ENCODE peak calls at places on chromosomes 16 and 17, in eight cellular contexts. One of them, this sample, is unnamed.
A peak's percentile ranks its signal among the peaks of the same experiment; 100 is the strongest.

GRCh38 chr16:23355106-23355670 is 53.1 kb downstream of the SCNN1B start:
- DNase-seq in cardiac muscle cell: no peak
- DNase-seq in stomach: no peak
- DNase-seq in transverse colon: no peak
- DNase-seq in psoas muscle: no peak
- DNase-seq in testis: no peak
- DNase-seq in DND-41: no peak
- DNase-seq in uterus: no peak
- DNase-seq in this sample: no peak

GRCh38 chr16:27475561-27475960 is 73.6 kb downstream of the IL21R start:
- DNase-seq in psoas muscle: no peak
- DNase-seq in uterus: no peak
- DNase-seq in testis: no peak
- DNase-seq in stomach: no peak
- DNase-seq in cardiac muscle cell: no peak
- DNase-seq in transverse colon: no peak
- DNase-seq in DND-41: no peak
- DNase-seq in this sample: no peak

GRCh38 chr16:15874745-15875314 is 13.6 kb downstream of the CEP20 start:
- DNase-seq in cardiac muscle cell: peak; percentile 68
- DNase-seq in DND-41: peak; percentile 16
- DNase-seq in stomach: peak; percentile 59
- DNase-seq in psoas muscle: peak; percentile 32
- DNase-seq in transverse colon: peak; percentile 53
- DNase-seq in uterus: peak; percentile 37
- DNase-seq in testis: peak; percentile 80
- DNase-seq in this sample: no peak

GRCh38 chr17:77795685-77796084 is 162.8 kb upstream of the TNRC6C start:
- DNase-seq in stomach: no peak
- DNase-seq in DND-41: no peak
- DNase-seq in psoas muscle: no peak
- DNase-seq in uterus: no peak
- DNase-seq in cardiac muscle cell: no peak
- DNase-seq in testis: no peak
- DNase-seq in transverse colon: no peak
- DNase-seq in this sample: no peak

GRCh38 chr17:71885662-71886061 is 235.2 kb upstream of the SOX9 start:
- DNase-seq in DND-41: no peak
- DNase-seq in stomach: no peak
- DNase-seq in psoas muscle: no peak
- DNase-seq in transverse colon: no peak
- DNase-seq in testis: no peak
- DNase-seq in cardiac muscle cell: no peak
- DNase-seq in uterus: no peak
- DNase-seq in this sample: no peak

GRCh38 chr17:57916925-57917858 is 38.0 kb downstream of the CUEDC1 start:
- DNase-seq in testis: no peak
- DNase-seq in stomach: no peak
- DNase-seq in uterus: no peak
- DNase-seq in cardiac muscle cell: peak; percentile 40
- DNase-seq in transverse colon: no peak
- DNase-seq in psoas muscle: no peak
- DNase-seq in DND-41: no peak
- DNase-seq in this sample: no peak

GRCh38 chr17:4230142-4230541 is 33.6 kb downstream of the ANKFY1 start:
- DNase-seq in psoas muscle: no peak
- DNase-seq in testis: peak; percentile 54
- DNase-seq in DND-41: no peak
- DNase-seq in transverse colon: peak; percentile 34
- DNase-seq in uterus: peak; percentile 66
- DNase-seq in stomach: no peak
- DNase-seq in cardiac muscle cell: peak; percentile 83
- DNase-seq in this sample: peak; percentile 18

GRCh38 chr17:79931517-79932309 is 92.5 kb upstream of the CBX4 start:
- DNase-seq in DND-41: no peak
- DNase-seq in transverse colon: peak; percentile 70
- DNase-seq in uterus: no peak
- DNase-seq in cardiac muscle cell: no peak
- DNase-seq in testis: no peak
- DNase-seq in psoas muscle: no peak
- DNase-seq in stomach: no peak
- DNase-seq in this sample: no peak

GRCh38 chr17:15456486-15456885 is 10.9 kb downstream of the CDRT4 start:
- DNase-seq in testis: peak; percentile 20
- DNase-seq in psoas muscle: peak; percentile 82
- DNase-seq in stomach: no peak
- DNase-seq in DND-41: no peak
- DNase-seq in cardiac muscle cell: no peak
- DNase-seq in uterus: no peak
- DNase-seq in transverse colon: no peak
- DNase-seq in this sample: no peak

GRCh38 chr16:11556945-11557720 is 29.6 kb downstream of the LITAF start:
- DNase-seq in transverse colon: no peak
- DNase-seq in testis: no peak
- DNase-seq in DND-41: no peak
- DNase-seq in psoas muscle: no peak
- DNase-seq in cardiac muscle cell: no peak
- DNase-seq in uterus: no peak
- DNase-seq in stomach: no peak
- DNase-seq in this sample: no peak

GRCh38 chr17:43416998-43417891 is 18.5 kb downstream of the ARL4D start:
- DNase-seq in uterus: peak; percentile 84
- DNase-seq in stomach: peak; percentile 40
- DNase-seq in transverse colon: peak; percentile 76
- DNase-seq in cardiac muscle cell: peak; percentile 26
- DNase-seq in DND-41: no peak
- DNase-seq in testis: peak; percentile 87
- DNase-seq in psoas muscle: peak; percentile 74
- DNase-seq in this sample: no peak

DNA sequence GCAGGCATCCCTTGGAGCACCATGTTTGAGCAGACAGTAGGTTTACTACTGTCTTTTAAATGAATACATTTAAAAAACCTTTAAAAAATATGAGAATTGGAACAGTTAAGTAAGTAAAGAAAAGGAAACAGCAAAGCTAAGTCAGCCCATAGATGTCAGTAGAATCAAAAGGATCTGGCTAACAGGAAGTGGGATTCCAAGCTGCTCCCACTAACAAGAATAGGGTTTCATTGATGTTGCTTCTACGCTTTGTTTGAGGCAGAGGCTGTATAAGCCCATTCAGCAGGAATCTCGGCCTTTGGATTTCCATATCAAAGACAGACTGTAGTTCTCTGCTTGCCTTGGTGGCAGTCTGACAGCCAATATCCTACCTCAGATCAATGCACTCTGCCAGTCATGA is 122.9 kb upstream of the ELAC2 start:
- DNase-seq in transverse colon: no peak
- DNase-seq in stomach: no peak
- DNase-seq in testis: no peak
- DNase-seq in uterus: no peak
- DNase-seq in cardiac muscle cell: no peak
- DNase-seq in DND-41: no peak
- DNase-seq in psoas muscle: no peak
- DNase-seq in this sample: no peak
- TF ChIP-seq CTCF in transverse colon: no peak
- TF ChIP-seq CTCF in stomach: no peak
- TF ChIP-seq CTCF in testis: no peak
- TF ChIP-seq CTCF in uterus: no peak
- TF ChIP-seq CTCF in cardiac muscle cell: no peak
- TF ChIP-seq CTCF in DND-41: peak; percentile 17
- TF ChIP-seq CTCF in psoas muscle: no peak
- TF ChIP-seq CTCF in this sample: no peak

DNA sequence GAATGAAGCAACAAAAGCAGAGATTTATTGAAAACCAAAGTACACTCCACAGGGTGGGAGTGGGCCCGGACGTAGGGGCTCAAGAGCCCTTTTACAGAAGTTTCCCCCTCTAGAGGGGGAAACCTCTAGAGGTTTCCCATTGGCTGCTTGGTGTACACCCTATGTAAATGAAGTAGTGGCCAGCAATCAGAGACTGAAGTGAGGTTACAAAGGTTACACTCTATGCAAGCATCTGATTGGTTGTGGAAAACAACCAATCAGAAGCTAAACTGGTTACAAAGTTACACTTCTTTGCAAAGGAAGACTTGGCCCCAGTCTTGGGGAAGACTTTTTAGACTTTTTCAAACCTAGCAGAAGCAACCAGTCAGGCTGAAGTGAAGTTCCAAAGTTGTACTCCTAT is 27.1 kb downstream of the CRAMP1 start:
- DNase-seq in stomach: no peak
- DNase-seq in transverse colon: no peak
- DNase-seq in cardiac muscle cell: no peak
- DNase-seq in psoas muscle: no peak
- DNase-seq in testis: no peak
- DNase-seq in DND-41: no peak
- DNase-seq in uterus: no peak
- DNase-seq in this sample: no peak
- H3K36me3 ChIP-seq in stomach: peaks cover 68% of the 10 kb centered on the region
- H3K36me3 ChIP-seq in transverse colon: no peaks in the 10 kb centered on the region
- H3K36me3 ChIP-seq in cardiac muscle cell: peaks cover 38% of the 10 kb centered on the region
- H3K36me3 ChIP-seq in psoas muscle: peaks cover 60% of the 10 kb centered on the region
- H3K36me3 ChIP-seq in testis: no peaks in the 10 kb centered on the region
- H3K36me3 ChIP-seq in DND-41: peaks cover 90% of the 10 kb centered on the region
- H3K36me3 ChIP-seq in uterus: no peaks in the 10 kb centered on the region
- H3K36me3 ChIP-seq in this sample: peaks cover 55% of the 10 kb centered on the region

GRCh38 chr17:55737976-55738501 is 12.8 kb upstream of the PCTP start:
- DNase-seq in stomach: no peak
- DNase-seq in uterus: no peak
- DNase-seq in testis: no peak
- DNase-seq in transverse colon: no peak
- DNase-seq in psoas muscle: no peak
- DNase-seq in cardiac muscle cell: no peak
- DNase-seq in DND-41: no peak
- DNase-seq in this sample: no peak

GRCh38 chr17:55742272-55743102 is 8.4 kb upstream of the PCTP start:
- DNase-seq in transverse colon: no peak
- DNase-seq in psoas muscle: no peak
- DNase-seq in cardiac muscle cell: no peak
- DNase-seq in DND-41: no peak
- DNase-seq in uterus: no peak
- DNase-seq in testis: no peak
- DNase-seq in stomach: no peak
- DNase-seq in this sample: no peak

GRCh38 chr17:55741353-55741700 is 9.5 kb upstream of the PCTP start:
- DNase-seq in transverse colon: no peak
- DNase-seq in DND-41: no peak
- DNase-seq in testis: no peak
- DNase-seq in stomach: no peak
- DNase-seq in cardiac muscle cell: no peak
- DNase-seq in uterus: no peak
- DNase-seq in psoas muscle: no peak
- DNase-seq in this sample: no peak

GRCh38 chr17:55743103-55743679 is 7.7 kb upstream of the PCTP start:
- DNase-seq in cardiac muscle cell: no peak
- DNase-seq in psoas muscle: no peak
- DNase-seq in stomach: peak; percentile 46
- DNase-seq in transverse colon: peak; percentile 57
- DNase-seq in uterus: no peak
- DNase-seq in testis: no peak
- DNase-seq in DND-41: no peak
- DNase-seq in this sample: no peak

GRCh38 chr17:55740515-55741352 is 10.1 kb upstream of the PCTP start:
- DNase-seq in psoas muscle: no peak
- DNase-seq in uterus: no peak
- DNase-seq in stomach: no peak
- DNase-seq in cardiac muscle cell: no peak
- DNase-seq in transverse colon: no peak
- DNase-seq in testis: no peak
- DNase-seq in DND-41: no peak
- DNase-seq in this sample: no peak
- H3K27ac ChIP-seq in psoas muscle: peak overlapping the region; percentile 77
- H3K27ac ChIP-seq in uterus: no peak overlapping the region
- H3K27ac ChIP-seq in stomach: no peak overlapping the region
- H3K27ac ChIP-seq in cardiac muscle cell: no peak overlapping the region
- H3K27ac ChIP-seq in transverse colon: no peak overlapping the region
- H3K27ac ChIP-seq in testis: no peak overlapping the region
- H3K27ac ChIP-seq in DND-41: no peak overlapping the region
- H3K27ac ChIP-seq in this sample: no peak overlapping the region

GRCh38 chr17:42210046-42210445 is 15.8 kb upstream of the GHDC start:
- DNase-seq in uterus: no peak
- DNase-seq in transverse colon: no peak
- DNase-seq in stomach: no peak
- DNase-seq in psoas muscle: no peak
- DNase-seq in testis: no peak
- DNase-seq in cardiac muscle cell: no peak
- DNase-seq in DND-41: no peak
- DNase-seq in this sample: no peak
- TF ChIP-seq CTCF in uterus: no peak
- TF ChIP-seq CTCF in transverse colon: no peak
- TF ChIP-seq CTCF in stomach: no peak
- TF ChIP-seq CTCF in psoas muscle: no peak
- TF ChIP-seq CTCF in testis: no peak
- TF ChIP-seq CTCF in cardiac muscle cell: no peak
- TF ChIP-seq CTCF in DND-41: no peak
- TF ChIP-seq CTCF in this sample: no peak

DNA sequence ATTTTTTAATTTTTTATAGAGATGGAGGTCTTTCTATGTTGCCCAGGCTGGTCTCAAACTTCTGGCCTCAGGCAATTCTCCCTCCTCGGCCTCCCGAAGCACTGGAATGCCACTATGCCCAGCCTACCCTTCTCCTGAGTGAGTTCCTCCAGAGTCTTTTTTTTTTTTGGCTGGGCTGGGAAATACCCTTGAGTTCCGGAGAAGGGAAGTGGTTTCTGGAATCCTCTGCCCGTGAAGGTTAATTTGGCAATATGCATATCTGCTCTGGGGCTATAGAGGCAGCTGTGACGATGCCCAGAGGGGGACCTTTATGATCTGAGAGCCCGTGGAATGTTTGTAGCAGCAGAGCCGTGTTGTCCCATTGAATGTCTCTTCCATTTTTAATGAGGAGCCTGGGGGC is 217.5 kb downstream of the RBFOX1 start:
- DNase-seq in DND-41: no peak
- DNase-seq in transverse colon: no peak
- DNase-seq in testis: no peak
- DNase-seq in stomach: no peak
- DNase-seq in psoas muscle: no peak
- DNase-seq in cardiac muscle cell: no peak
- DNase-seq in uterus: no peak
- DNase-seq in this sample: no peak
- H3K36me3 ChIP-seq in DND-41: no peaks in the 10 kb centered on the region
- H3K36me3 ChIP-seq in transverse colon: no peaks in the 10 kb centered on the region
- H3K36me3 ChIP-seq in testis: no peaks in the 10 kb centered on the region
- H3K36me3 ChIP-seq in stomach: no peaks in the 10 kb centered on the region
- H3K36me3 ChIP-seq in psoas muscle: no peaks in the 10 kb centered on the region
- H3K36me3 ChIP-seq in cardiac muscle cell: no peaks in the 10 kb centered on the region
- H3K36me3 ChIP-seq in uterus: no peaks in the 10 kb centered on the region
- H3K36me3 ChIP-seq in this sample: no peaks in the 10 kb centered on the region

DNA sequence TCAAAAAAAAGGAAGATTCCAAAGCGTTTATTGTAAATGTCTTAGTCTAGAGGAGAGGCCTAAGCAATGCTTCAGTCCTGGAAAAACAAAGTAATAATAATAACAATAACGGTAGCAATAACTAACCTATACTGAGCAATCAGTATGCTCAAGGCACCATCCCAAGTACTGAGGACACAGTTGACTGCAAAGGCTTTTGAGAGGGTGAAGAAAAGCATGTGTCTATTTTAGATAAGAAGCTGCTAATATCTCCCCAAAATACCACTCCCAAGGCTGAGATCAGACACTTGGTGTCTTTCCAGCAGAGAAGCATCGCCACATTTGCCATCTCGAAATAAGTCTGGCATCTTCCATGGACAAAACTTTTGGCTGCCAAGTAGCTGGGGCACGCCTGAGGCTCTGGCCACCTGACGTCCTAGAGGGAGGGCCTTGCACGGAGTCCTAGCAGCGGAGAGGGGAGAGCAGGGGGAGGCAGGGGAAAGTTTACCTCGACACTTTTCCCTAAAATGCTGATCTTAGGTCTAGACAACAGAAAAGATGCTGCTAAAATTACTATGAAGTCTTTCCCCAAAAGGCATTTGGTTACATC is 39.0 kb downstream of the ZNF423 start:
- DNase-seq in transverse colon: no peak
- DNase-seq in cardiac muscle cell: no peak
- DNase-seq in uterus: no peak
- DNase-seq in stomach: no peak
- DNase-seq in psoas muscle: no peak
- DNase-seq in testis: no peak
- DNase-seq in DND-41: no peak
- DNase-seq in this sample: no peak
- H3K27ac ChIP-seq in transverse colon: no peak overlapping the region
- H3K27ac ChIP-seq in cardiac muscle cell: no peak overlapping the region
- H3K27ac ChIP-seq in uterus: no peak overlapping the region
- H3K27ac ChIP-seq in stomach: no peak overlapping the region
- H3K27ac ChIP-seq in psoas muscle: peak overlapping the region; percentile 61
- H3K27ac ChIP-seq in testis: no peak overlapping the region
- H3K27ac ChIP-seq in DND-41: no peak overlapping the region
- H3K27ac ChIP-seq in this sample: no peak overlapping the region

This sample was measured in thoracic aorta.